ENCODE peak calls at places on chromosomes 12 and 14, in six cellular contexts. One of them, this sample, is unnamed.

GRCh38 chr14:20469890-20470858 is 968 bp downstream of the PNP start:
- DNase-seq in CD8-positive, alpha-beta memory T cell: peak; percentile 29
- DNase-seq in endothelial cell: peak; percentile 19
- DNase-seq in upper lobe of right lung: no peak
- DNase-seq in T-helper 17 cell: peak; percentile 11
- DNase-seq in activated T-helper 1 cell treated with anti-CD3 and anti-CD28 coated beads, Interleukin-2, amount 50 U/mL, for 16 hours: peak; percentile 23
- DNase-seq in this sample: peak; percentile 28

GRCh38 chr14:73755434-73756014 is 41.3 kb upstream of the PNMA1 start:
- DNase-seq in activated T-helper 1 cell treated with anti-CD3 and anti-CD28 coated beads, Interleukin-2, amount 50 U/mL, for 16 hours: no peak
- DNase-seq in endothelial cell: no peak
- DNase-seq in upper lobe of right lung: peak; percentile 78
- DNase-seq in T-helper 17 cell: peak; percentile 18
- DNase-seq in CD8-positive, alpha-beta memory T cell: no peak
- DNase-seq in this sample: no peak

GRCh38 chr12:105724651-105725050 is 394.2 kb downstream of the C12orf75 start:
- DNase-seq in CD8-positive, alpha-beta memory T cell: no peak
- DNase-seq in upper lobe of right lung: no peak
- DNase-seq in T-helper 17 cell: no peak
- DNase-seq in endothelial cell: no peak
- DNase-seq in activated T-helper 1 cell treated with anti-CD3 and anti-CD28 coated beads, Interleukin-2, amount 50 U/mL, for 16 hours: no peak
- DNase-seq in this sample: no peak

GRCh38 chr12:109139791-109140190 is 23.4 kb downstream of the ACACB start:
- DNase-seq in T-helper 17 cell: no peak
- DNase-seq in activated T-helper 1 cell treated with anti-CD3 and anti-CD28 coated beads, Interleukin-2, amount 50 U/mL, for 16 hours: no peak
- DNase-seq in upper lobe of right lung: no peak
- DNase-seq in CD8-positive, alpha-beta memory T cell: no peak
- DNase-seq in endothelial cell: no peak
- DNase-seq in this sample: no peak

GRCh38 chr12:25459541-25459951 is 93.5 kb downstream of the LMNTD1 start:
- DNase-seq in CD8-positive, alpha-beta memory T cell: no peak
- DNase-seq in endothelial cell: no peak
- DNase-seq in T-helper 17 cell: no peak
- DNase-seq in activated T-helper 1 cell treated with anti-CD3 and anti-CD28 coated beads, Interleukin-2, amount 50 U/mL, for 16 hours: no peak
- DNase-seq in upper lobe of right lung: no peak
- DNase-seq in this sample: no peak

GRCh38 chr12:16269941-16270340 is 7.5 kb downstream of the SLC15A5 start:
- DNase-seq in CD8-positive, alpha-beta memory T cell: no peak
- DNase-seq in T-helper 17 cell: no peak
- DNase-seq in activated T-helper 1 cell treated with anti-CD3 and anti-CD28 coated beads, Interleukin-2, amount 50 U/mL, for 16 hours: no peak
- DNase-seq in upper lobe of right lung: no peak
- DNase-seq in endothelial cell: no peak
- DNase-seq in this sample: no peak

GRCh38 chr14:48665077-48665784 is 920.9 kb downstream of the RPS29 start:
- DNase-seq in activated T-helper 1 cell treated with anti-CD3 and anti-CD28 coated beads, Interleukin-2, amount 50 U/mL, for 16 hours: no peak
- DNase-seq in endothelial cell: no peak
- DNase-seq in upper lobe of right lung: no peak
- DNase-seq in CD8-positive, alpha-beta memory T cell: no peak
- DNase-seq in T-helper 17 cell: no peak
- DNase-seq in this sample: no peak

GRCh38 chr12:20463920-20464524 is 95.7 kb downstream of the PDE3A start:
- DNase-seq in T-helper 17 cell: no peak
- DNase-seq in endothelial cell: no peak
- DNase-seq in CD8-positive, alpha-beta memory T cell: no peak
- DNase-seq in activated T-helper 1 cell treated with anti-CD3 and anti-CD28 coated beads, Interleukin-2, amount 50 U/mL, for 16 hours: no peak
- DNase-seq in upper lobe of right lung: no peak
- DNase-seq in this sample: no peak

GRCh38 chr12:102548543-102548942 is 68.2 kb upstream of the IGF1 start:
- DNase-seq in CD8-positive, alpha-beta memory T cell: no peak
- DNase-seq in activated T-helper 1 cell treated with anti-CD3 and anti-CD28 coated beads, Interleukin-2, amount 50 U/mL, for 16 hours: no peak
- DNase-seq in T-helper 17 cell: no peak
- DNase-seq in upper lobe of right lung: no peak
- DNase-seq in endothelial cell: no peak
- DNase-seq in this sample: no peak

GRCh38 chr12:52197371-52198231 is 5.8 kb upstream of the KRT80 start:
- DNase-seq in T-helper 17 cell: no peak
- DNase-seq in endothelial cell: no peak
- DNase-seq in upper lobe of right lung: peak; percentile 77
- DNase-seq in CD8-positive, alpha-beta memory T cell: no peak
- DNase-seq in activated T-helper 1 cell treated with anti-CD3 and anti-CD28 coated beads, Interleukin-2, amount 50 U/mL, for 16 hours: no peak
- DNase-seq in this sample: no peak

GRCh38 chr14:90107789-90108188 is 46.0 kb downstream of the KCNK13 start:
- DNase-seq in activated T-helper 1 cell treated with anti-CD3 and anti-CD28 coated beads, Interleukin-2, amount 50 U/mL, for 16 hours: no peak
- DNase-seq in T-helper 17 cell: no peak
- DNase-seq in endothelial cell: no peak
- DNase-seq in CD8-positive, alpha-beta memory T cell: no peak
- DNase-seq in upper lobe of right lung: no peak
- DNase-seq in this sample: no peak

GRCh38 chr12:28104893-28105864 is 85.1 kb upstream of the CCDC91 start:
- DNase-seq in T-helper 17 cell: no peak
- DNase-seq in upper lobe of right lung: no peak
- DNase-seq in endothelial cell: no peak
- DNase-seq in activated T-helper 1 cell treated with anti-CD3 and anti-CD28 coated beads, Interleukin-2, amount 50 U/mL, for 16 hours: no peak
- DNase-seq in CD8-positive, alpha-beta memory T cell: no peak
- DNase-seq in this sample: no peak

GRCh38 chr14:41873379-41874034 is 266.8 kb downstream of the LRFN5 start:
- DNase-seq in T-helper 17 cell: no peak
- DNase-seq in endothelial cell: no peak
- DNase-seq in activated T-helper 1 cell treated with anti-CD3 and anti-CD28 coated beads, Interleukin-2, amount 50 U/mL, for 16 hours: no peak
- DNase-seq in CD8-positive, alpha-beta memory T cell: no peak
- DNase-seq in upper lobe of right lung: no peak
- DNase-seq in this sample: no peak

GRCh38 chr12:117470804-117471203 is 109.4 kb upstream of the NOS1 start:
- DNase-seq in T-helper 17 cell: no peak
- DNase-seq in upper lobe of right lung: no peak
- DNase-seq in endothelial cell: no peak
- DNase-seq in activated T-helper 1 cell treated with anti-CD3 and anti-CD28 coated beads, Interleukin-2, amount 50 U/mL, for 16 hours: no peak
- DNase-seq in CD8-positive, alpha-beta memory T cell: no peak
- DNase-seq in this sample: no peak

GRCh38 chr14:70008863-70009262 is 129.6 kb downstream of the SMOC1 start:
- DNase-seq in T-helper 17 cell: no peak
- DNase-seq in activated T-helper 1 cell treated with anti-CD3 and anti-CD28 coated beads, Interleukin-2, amount 50 U/mL, for 16 hours: no peak
- DNase-seq in upper lobe of right lung: no peak
- DNase-seq in CD8-positive, alpha-beta memory T cell: no peak
- DNase-seq in endothelial cell: no peak
- DNase-seq in this sample: no peak

GRCh38 chr14:79961197-79961596 is 250.1 kb downstream of the DIO2 start:
- DNase-seq in activated T-helper 1 cell treated with anti-CD3 and anti-CD28 coated beads, Interleukin-2, amount 50 U/mL, for 16 hours: no peak
- DNase-seq in upper lobe of right lung: no peak
- DNase-seq in T-helper 17 cell: no peak
- DNase-seq in CD8-positive, alpha-beta memory T cell: no peak
- DNase-seq in endothelial cell: no peak
- DNase-seq in this sample: no peak

GRCh38 chr14:37712976-37713431 is 117.6 kb downstream of the TTC6 start:
- DNase-seq in T-helper 17 cell: no peak
- DNase-seq in activated T-helper 1 cell treated with anti-CD3 and anti-CD28 coated beads, Interleukin-2, amount 50 U/mL, for 16 hours: no peak
- DNase-seq in upper lobe of right lung: no peak
- DNase-seq in CD8-positive, alpha-beta memory T cell: no peak
- DNase-seq in endothelial cell: no peak
- DNase-seq in this sample: no peak

This sample was measured in omental fat pad.